ENCODE peak calls at places on chromosomes 16 and 17, in six cellular contexts. S, Q, N, T, F and P are unnamed samples.

GRCh38 chr17:29060475-29060874 is 17.5 kb downstream of the PIPOX start:
- DNase-seq in S (no peak), Q (no peak), N (no peak), T (no peak), F (no peak), P (no peak)

GRCh38 chr16:85554114-85554790 is 58.9 kb upstream of the GSE1 start:
- DNase-seq in S (peak), Q (peak), N (peak), T (peak), F (peak), P (peak)

GRCh38 chr17:29219378-29220047 is 27.1 kb upstream of the CRYBA1 start:
- DNase-seq in S (peak), Q (peak), N (peak), T (peak), F (peak), P (peak)

GRCh38 chr17:68509151-68510057 is 2.8 kb upstream of the PRKAR1A start:
- DNase-seq in S (no peak), Q (no peak), N (peak), T (no peak), F (no peak), P (peak)

GRCh38 chr16:50360033-50360778 is 8.6 kb downstream of the BRD7 start:
- DNase-seq in S (no peak), Q (peak), N (no peak), T (no peak), F (no peak), P (no peak)

GRCh38 chr17:69358688-69359596 is 32.0 kb upstream of the ABCA5 start:
- DNase-seq in S (peak), Q (no peak), N (no peak), T (no peak), F (no peak), P (no peak)

GRCh38 chr16:50591800-50592771 is 43.9 kb downstream of the NKD1 start:
- DNase-seq in S (peak), Q (no peak), N (peak), T (peak), F (peak), P (no peak)

GRCh38 chr16:8047711-8048110 is 542.6 kb downstream of the TMEM114 start:
- DNase-seq in S (no peak), Q (no peak), N (no peak), T (no peak), F (no peak), P (no peak)

GRCh38 chr17:35119370-35120185 is at the start of gene RAD51D:
- DNase-seq in S (peak), Q (peak), N (peak), T (peak), F (peak), P (peak)

GRCh38 chr16:48885456-48885855 is 275.5 kb upstream of the N4BP1 start:
- DNase-seq in S (no peak), Q (no peak), N (no peak), T (no peak), F (no peak), P (no peak)

DNA sequence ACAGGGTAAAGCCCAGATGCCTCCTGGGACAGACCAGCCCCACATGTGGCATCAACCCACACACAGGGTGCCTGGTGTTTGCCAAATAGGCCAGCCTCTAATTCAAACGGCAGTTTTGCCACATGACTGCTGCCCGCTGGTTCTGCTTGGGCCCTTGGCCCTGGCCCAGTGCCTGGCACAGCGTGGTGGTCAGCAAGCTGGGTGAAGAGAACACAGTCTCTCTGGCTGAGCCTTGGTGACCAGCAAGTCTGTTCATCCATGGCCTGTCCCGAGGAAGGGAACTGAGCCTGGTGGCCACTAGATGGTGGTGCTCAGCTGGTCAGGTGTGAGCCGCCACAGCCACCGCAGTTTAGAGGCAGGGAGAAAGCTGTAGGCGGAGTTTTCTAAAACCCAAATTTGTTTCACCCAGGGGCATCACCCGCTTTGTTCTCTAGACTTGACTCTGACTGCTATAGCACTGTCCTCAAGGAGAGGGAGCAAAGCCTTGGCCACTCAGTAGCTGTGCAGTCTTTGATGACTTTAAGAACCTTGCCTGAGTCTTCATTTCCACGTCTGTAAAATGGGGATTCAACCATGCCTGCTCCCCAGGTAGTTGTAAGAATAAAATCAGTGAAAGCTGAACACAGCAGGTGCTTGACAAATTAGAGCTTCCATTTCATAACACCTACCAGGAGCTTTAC is 4.7 kb upstream of the GFAP start:
- DNase-seq in S (peak), Q (peak), N (peak), T (peak), F (peak), P (peak)
- TF ChIP-seq CTCF in S (peak), Q (peak), N (peak), T (peak), F (peak), P (peak)

GRCh38 chr17:32622540-32622939 is 135.7 kb downstream of the CDK5R1 start:
- DNase-seq in S (no peak), Q (no peak), N (no peak), T (no peak), F (no peak), P (no peak)
- H3K27ac ChIP-seq in S (no peak), Q (no peak), N (no peak), T (no peak), F (no peak), P (no peak)

DNA sequence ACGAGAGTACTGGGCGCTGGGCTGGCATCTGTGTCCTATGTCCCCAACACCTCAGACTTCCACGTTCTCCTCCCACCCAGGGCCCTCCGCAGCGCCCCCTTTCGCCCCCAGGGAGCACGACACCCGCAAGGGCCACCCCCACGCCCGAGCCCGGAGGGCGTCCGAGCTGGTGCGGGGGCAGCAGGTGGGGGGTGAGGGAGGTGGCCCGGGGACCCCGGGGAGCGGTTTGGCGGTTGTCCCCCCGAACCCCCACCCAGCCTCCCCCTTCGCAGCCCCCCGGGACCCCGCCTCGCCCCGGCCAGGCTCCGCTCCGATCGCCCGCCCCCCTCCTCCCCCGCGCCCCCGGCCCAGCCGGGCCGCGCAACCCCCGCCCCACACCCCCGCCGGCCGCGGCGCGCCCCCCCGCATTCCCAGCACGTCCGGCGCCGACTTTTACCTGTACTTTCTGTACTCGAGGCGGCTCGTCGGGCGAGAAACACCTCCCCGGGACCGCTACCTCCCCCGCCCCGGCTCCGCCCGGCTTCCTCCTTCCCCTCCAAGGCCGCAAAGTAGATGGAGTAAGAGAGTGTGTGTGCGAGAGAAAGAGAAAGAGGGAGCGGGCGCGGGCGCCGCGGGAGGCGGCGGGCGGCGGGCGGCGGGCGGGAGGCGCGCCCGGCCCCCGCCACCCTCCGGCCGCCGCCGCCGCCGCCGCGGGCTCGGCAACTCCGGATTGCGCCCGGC is 897 bp downstream of the CDYL2 start:
- DNase-seq in S (peak), Q (no peak), N (peak), T (no peak), F (no peak), P (peak)
- TF ChIP-seq CTCF in S (peak), Q (no peak), N (no peak), T (no peak), F (no peak), P (peak)

GRCh38 chr16:4799171-4799855 is 3.1 kb downstream of the ROGDI start:
- DNase-seq in S (no peak), Q (no peak), N (no peak), T (no peak), F (no peak), P (no peak)
- H3K27ac ChIP-seq in S (no peak), Q (no peak), N (no peak), T (no peak), F (no peak), P (no peak)